ENCODE peak calls at places on chromosomes 5 and 9, in six cellular contexts. M is mammary epithelial cell; A is prostate gland; T is CD8-positive, alpha-beta memory T cell; L is GM23338; E is heart right ventricle. S is an unnamed sample.

GRCh38 chr9:122376791-122377190 is 6.0 kb downstream of the PTGS1 start:
- DNase-seq in T (no peak), M (no peak), E (no peak), L (no peak), A (no peak), S (no peak)

GRCh38 chr5:99922386-99922785 is 612.8 kb upstream of the FAM174A start:
- DNase-seq in E (no peak), A (no peak), L (no peak), M (no peak), T (no peak), S (no peak)

GRCh38 chr9:83125671-83126070 is 62.7 kb upstream of the RASEF start:
- DNase-seq in E (no peak), T (no peak), L (no peak), M (no peak), A (no peak), S (no peak)

GRCh38 chr5:117218789-117219188 is 644.2 kb upstream of the SEMA6A start:
- DNase-seq in T (no peak), E (no peak), M (no peak), L (no peak), A (no peak), S (no peak)

GRCh38 chr5:103139264-103139865 is 19.3 kb downstream of the PPIP5K2 start:
- DNase-seq in E (peak; percentile 49), A (peak; percentile 67), M (peak; percentile 50), L (peak; percentile 86), T (peak; percentile 70), S (peak; percentile 81)

GRCh38 chr5:134184155-134185135 is 7.7 kb upstream of the SKP1 start:
- DNase-seq in T (peak; percentile 64), E (peak; percentile 56), M (peak; percentile 42), L (peak; percentile 87), A (peak; percentile 53), S (peak; percentile 74)

GRCh38 chr9:14158911-14159310 is 155.0 kb downstream of the NFIB start:
- DNase-seq in E (no peak), M (peak; percentile 83), T (no peak), L (no peak), A (no peak), S (no peak)

GRCh38 chr9:89903076-89903475 is 298.3 kb downstream of the GADD45G start:
- DNase-seq in L (no peak), M (no peak), E (no peak), A (no peak), T (no peak), S (no peak)

GRCh38 chr9:1875921-1876448 is 139.2 kb upstream of the SMARCA2 start:
- DNase-seq in M (no peak), L (no peak), A (no peak), E (no peak), T (no peak), S (peak; percentile 15)

GRCh38 chr5:127080001-127080478 is 6.7 kb upstream of the C5orf63 start:
- DNase-seq in L (peak; percentile 53), A (peak; percentile 41), M (peak; percentile 90), E (no peak), T (no peak), S (no peak)

GRCh38 chr5:135423158-135423925 is 23.8 kb downstream of the DCANP1 start:
- DNase-seq in E (no peak), T (no peak), A (no peak), L (no peak), M (no peak), S (no peak)

DNA sequence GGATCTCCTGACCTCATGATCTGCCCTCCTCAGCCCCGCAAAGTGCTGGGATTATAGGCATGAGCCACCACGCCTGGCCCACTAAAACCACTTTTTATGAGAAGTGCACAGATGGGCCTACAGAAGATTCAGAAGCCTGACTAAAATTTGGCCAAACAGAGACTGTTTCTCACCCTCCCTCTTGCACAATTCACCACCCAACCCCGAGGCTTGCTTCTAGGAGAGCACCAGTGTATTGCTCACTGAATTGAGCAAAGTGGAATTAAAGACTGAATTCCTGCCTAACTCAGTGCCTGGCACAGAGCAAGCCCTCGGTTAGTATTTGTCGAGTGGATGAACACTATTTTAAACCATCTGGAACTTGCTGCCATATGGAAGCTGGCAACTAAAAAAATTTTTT is 3.4 kb upstream of the DCTN4 start:
- DNase-seq in L (no peak), A (no peak), T (no peak), M (no peak), E (no peak), S (no peak)
- H3K4me3 ChIP-seq in L (no peak overlapping the region), A (no peak overlapping the region), T (no peak overlapping the region), M (no peak overlapping the region), E (no peak overlapping the region), S (no peak overlapping the region)

DNA sequence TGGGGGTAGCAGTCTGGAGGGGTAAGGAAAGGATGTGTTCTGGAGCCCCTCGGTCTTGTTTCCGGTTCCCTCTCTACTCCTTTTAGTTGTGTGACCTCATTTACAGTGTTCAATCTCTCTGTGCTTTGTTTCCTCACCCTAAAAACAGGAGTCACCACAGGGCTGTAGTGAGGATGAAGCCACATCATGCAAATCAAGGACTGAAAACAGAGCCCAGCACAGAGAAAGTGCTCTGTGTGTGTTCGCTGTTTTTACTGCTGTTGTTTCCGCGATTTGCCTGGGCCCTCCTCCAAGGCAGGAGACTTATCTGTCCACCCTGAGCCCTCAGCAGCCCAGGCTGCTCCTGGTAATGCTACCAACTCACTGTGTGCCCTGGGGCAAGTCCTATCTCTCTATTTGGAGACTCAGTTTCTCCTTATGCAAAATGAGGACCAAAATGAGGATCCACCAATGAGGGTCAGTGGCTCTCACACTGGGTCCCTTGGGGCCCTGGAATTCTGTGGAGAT is 87.2 kb upstream of the NEURL1B start:
- DNase-seq in M (no peak), A (peak; percentile 37), L (no peak), E (no peak), T (no peak), S (no peak)
- H3K27ac ChIP-seq in M (no peak overlapping the region), A (peak overlapping the region; percentile 28), L (no peak overlapping the region), E (no peak overlapping the region), T (no peak overlapping the region), S (no peak overlapping the region)

DNA sequence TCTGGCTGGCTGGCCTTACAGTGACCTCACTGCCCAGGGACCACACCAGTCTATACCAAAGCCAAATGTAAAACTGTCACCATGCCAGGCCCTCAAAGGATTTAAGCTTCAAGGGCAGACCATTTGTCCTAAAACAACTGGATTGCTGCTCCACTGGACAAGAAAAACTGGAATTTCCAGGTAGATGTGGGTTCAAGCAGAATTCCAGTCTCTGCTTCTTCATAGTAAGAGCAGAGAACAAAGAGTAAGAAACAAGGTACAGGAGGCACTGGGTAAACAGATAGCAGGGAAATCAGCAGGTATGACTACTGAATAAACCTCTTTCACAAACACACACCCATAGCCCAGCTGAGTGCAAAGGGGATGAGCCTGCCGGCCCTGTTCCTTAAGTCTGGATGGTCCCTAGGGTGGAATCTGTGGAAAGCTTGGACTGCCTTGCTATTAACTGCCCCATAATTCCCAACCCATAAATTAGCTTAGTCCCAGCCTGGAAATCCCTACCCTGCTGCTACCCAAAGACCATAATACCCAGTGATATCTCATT is 5.5 kb downstream of the B4GALT1 start:
- DNase-seq in A (peak; percentile 83), L (no peak), M (peak; percentile 78), T (no peak), E (no peak), S (no peak)
- H3K4me3 ChIP-seq in A (no peak overlapping the region), L (no peak overlapping the region), M (peak overlapping the region; percentile 16), T (peak overlapping the region; percentile 23), E (peak overlapping the region; percentile 86), S (peak overlapping the region; percentile 34)

GRCh38 chr5:82586597-82586996 is 308.4 kb upstream of the RPS23 start:
- DNase-seq in L (no peak), T (no peak), E (no peak), M (no peak), A (no peak), S (no peak)
- H3K27ac ChIP-seq in L (no peak overlapping the region), T (no peak overlapping the region), E (no peak overlapping the region), M (no peak overlapping the region), A (no peak overlapping the region), S (no peak overlapping the region)

S was measured in CD4-positive, CD25-positive, alpha-beta regulatory T cell.